ENCODE peak calls at places on chromosomes 7 and 10, in seven cellular contexts. P is aorta, M is hepatocyte, O is cardiac muscle cell, G is heart right ventricle, K is GM23248, E is body of pancreas. U is an unnamed sample.

GRCh38 chr7:142908921-142909870 is 23.7 kb upstream of the TRPV6 start:
- DNase-seq in P (no peak), M (peak), O (peak), G (no peak), K (peak), E (peak), U (no peak)

GRCh38 chr10:69097729-69098128 is 9.8 kb downstream of the SRGN start:
- DNase-seq in P (no peak), M (no peak), O (peak), G (no peak), K (no peak), E (no peak), U (no peak)

GRCh38 chr7:120402368-120402767 is 129.4 kb downstream of the KCND2 start:
- DNase-seq in P (no peak), M (no peak), O (peak), G (no peak), K (peak), E (no peak), U (no peak)

GRCh38 chr7:101882595-101883564 is 65.5 kb downstream of the CUX1 start:
- DNase-seq in P (peak), M (peak), O (peak), G (peak), K (peak), E (peak), U (peak)

GRCh38 chr7:37027557-37028341 is 303.5 kb upstream of the AOAH start:
- DNase-seq in P (no peak), M (no peak), O (no peak), G (no peak), K (no peak), E (no peak), U (no peak)

GRCh38 chr7:128791121-128791967 is 424 bp upstream of the CCDC136 start:
- DNase-seq in P (peak), M (peak), O (peak), G (peak), K (peak), E (peak), U (peak)

GRCh38 chr7:154912921-154913644 is 89.8 kb downstream of the PAXIP1 start:
- DNase-seq in P (no peak), M (no peak), O (no peak), G (no peak), K (peak), E (no peak), U (no peak)

GRCh38 chr10:31036209-31036608 is 4.5 kb upstream of the ZNF438 start:
- DNase-seq in P (no peak), M (no peak), O (no peak), G (no peak), K (no peak), E (no peak), U (no peak)

GRCh38 chr7:33472348-33473025 is 343.1 kb downstream of the BBS9 start:
- DNase-seq in P (no peak), M (no peak), O (no peak), G (no peak), K (no peak), E (no peak), U (no peak)

GRCh38 chr7:81690251-81690650 is 79.6 kb downstream of the HGF start:
- DNase-seq in P (no peak), M (no peak), O (peak), G (no peak), K (no peak), E (no peak), U (no peak)

GRCh38 chr10:91090761-91091529 is 129.5 kb upstream of the PCGF5 start:
- DNase-seq in P (no peak), M (no peak), O (peak), G (no peak), K (peak), E (no peak), U (no peak)

GRCh38 chr10:117677239-117677638 is 134.7 kb downstream of the EMX2 start:
- DNase-seq in P (no peak), M (no peak), O (no peak), G (no peak), K (no peak), E (no peak), U (no peak)

GRCh38 chr7:64308019-64308275 is 5.8 kb upstream of the ZNF736 start:
- DNase-seq in P (no peak), M (no peak), O (no peak), G (no peak), K (no peak), E (no peak), U (no peak)

GRCh38 chr7:55360486-55360885 is 4.7 kb upstream of the LANCL2 start:
- DNase-seq in P (no peak), M (no peak), O (peak), G (no peak), K (no peak), E (no peak), U (no peak)

GRCh38 chr10:77915299-77916105 is 11.1 kb downstream of the DLG5 start:
- DNase-seq in P (no peak), M (no peak), O (peak), G (no peak), K (no peak), E (no peak), U (no peak)

GRCh38 chr10:65827344-65827743 is 1098.5 kb upstream of the LRRTM3 start:
- DNase-seq in P (no peak), M (no peak), O (no peak), G (no peak), K (no peak), E (no peak), U (no peak)

GRCh38 chr7:95933618-95934017 is 161.3 kb downstream of the DYNC1I1 start:
- DNase-seq in P (no peak), M (no peak), O (no peak), G (no peak), K (no peak), E (no peak), U (no peak)

GRCh38 chr10:31359979-31360378 is 41.0 kb downstream of the ZEB1 start:
- DNase-seq in P (no peak), M (peak), O (no peak), G (no peak), K (peak), E (no peak), U (no peak)

GRCh38 chr7:26410156-26410555 is 118.5 kb downstream of the SNX10 start:
- DNase-seq in P (no peak), M (no peak), O (no peak), G (no peak), K (no peak), E (no peak), U (no peak)

GRCh38 chr10:80517416-80518142 is 20.1 kb upstream of the SH2D4B start:
- DNase-seq in P (no peak), M (no peak), O (no peak), G (no peak), K (no peak), E (peak), U (peak)

DNA sequence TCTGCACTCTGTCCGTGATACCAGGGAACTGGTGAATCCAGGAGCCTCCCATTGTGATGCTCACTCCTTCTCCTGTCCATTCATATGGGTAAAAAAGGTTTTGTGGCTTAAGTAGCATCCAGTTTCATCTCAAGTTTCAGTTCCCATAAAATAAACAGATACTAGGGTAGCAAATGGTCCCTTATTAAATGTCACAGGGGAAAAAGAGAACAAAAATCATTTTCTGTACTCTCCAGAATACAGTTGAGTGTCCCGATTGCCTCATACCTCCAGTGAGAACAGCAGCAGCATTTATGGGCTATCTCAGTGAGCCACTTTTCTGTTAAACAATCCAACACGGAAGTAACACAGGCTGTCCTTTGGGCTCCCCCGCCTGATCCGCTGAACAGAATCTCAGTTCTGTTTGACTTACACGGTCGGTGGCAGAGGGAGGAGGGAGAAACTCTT is 179.6 kb downstream of the CELF2 start:
- DNase-seq in P (no peak), M (peak), O (peak), G (peak), K (peak), E (peak), U (peak)
- H3K4me3 ChIP-seq in P (no peak), M (no peak), O (no peak), G (no peak), K (no peak), E (no peak), U (no peak)

DNA sequence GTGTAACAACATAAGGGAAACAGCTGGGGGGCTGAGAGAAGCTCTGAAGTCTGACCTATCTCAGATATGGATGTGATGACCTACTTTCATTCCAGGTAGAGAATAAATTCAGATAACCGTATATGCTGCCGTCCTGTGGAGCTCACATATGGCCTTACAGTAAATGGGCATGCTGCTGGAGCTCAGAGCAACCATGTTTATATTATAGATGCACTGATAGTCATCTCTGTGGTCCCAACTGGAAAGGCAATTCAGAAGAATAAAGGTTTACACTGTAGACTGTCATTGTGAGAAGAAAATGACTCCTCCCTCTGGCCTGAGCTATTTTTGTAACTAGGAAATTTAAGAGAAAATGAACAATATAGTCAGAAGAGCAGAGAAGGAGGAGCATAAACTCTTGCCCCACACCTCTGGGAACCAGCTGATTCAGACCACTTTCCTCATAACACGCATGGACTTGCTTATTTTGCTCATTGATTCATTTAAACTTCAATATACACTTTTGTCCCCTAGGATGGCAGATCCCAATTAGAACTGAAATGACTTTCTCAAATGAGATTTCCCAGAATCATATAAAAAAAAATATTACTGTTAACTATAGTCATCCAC is 69.9 kb upstream of the NXPH1 start:
- DNase-seq in P (no peak), M (no peak), O (no peak), G (no peak), K (no peak), E (no peak), U (no peak)
- H3K4me3 ChIP-seq in P (no peak), M (no peak), O (no peak), G (no peak), K (no peak), E (no peak), U (no peak)

DNA sequence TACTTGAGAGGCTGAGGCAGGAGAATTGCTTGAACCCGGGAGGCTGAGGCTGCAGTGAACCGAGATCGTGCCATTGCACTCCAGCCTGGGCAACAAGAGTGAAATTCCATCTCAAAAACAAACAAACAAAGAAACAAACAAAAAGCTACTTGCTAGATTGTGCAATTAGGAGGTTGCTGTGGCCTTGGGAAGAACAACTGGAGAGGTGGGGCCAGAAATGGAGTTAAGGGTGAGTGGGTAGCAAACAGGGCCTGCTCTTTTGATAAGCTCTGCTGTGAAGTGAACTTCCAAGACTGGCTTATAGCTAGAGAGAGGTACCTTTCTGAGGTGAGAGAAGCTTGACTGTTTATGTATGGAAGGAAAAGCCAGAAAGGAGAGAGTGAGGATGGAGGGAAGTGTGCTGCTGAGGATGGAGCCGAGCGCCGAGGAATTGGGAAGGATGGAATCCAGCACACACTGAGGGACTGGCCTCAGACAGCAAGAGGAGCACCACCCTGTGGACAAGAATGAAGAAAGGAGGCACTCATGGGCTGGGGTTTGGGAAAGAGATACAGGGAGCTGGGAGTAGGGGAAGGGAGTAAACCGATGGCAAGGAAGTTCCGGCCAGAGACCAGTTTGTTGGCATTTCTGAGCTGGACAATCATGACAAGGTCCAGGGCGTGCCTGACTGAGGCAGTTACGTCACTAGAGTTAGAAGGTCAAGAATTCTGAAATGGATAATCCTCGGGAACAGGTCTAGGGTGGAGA is 7.0 kb upstream of the RPEL1 start:
- DNase-seq in P (no peak), M (peak), O (peak), G (no peak), K (peak), E (peak), U (peak)
- H3K4me3 ChIP-seq in P (no peak), M (no peak), O (no peak), G (no peak), K (no peak), E (no peak), U (no peak)

GRCh38 chr7:35971133-35971995 is 170.5 kb downstream of the SEPTIN7 start:
- DNase-seq in P (no peak), M (no peak), O (peak), G (no peak), K (peak), E (no peak), U (peak)
- H3K4me3 ChIP-seq in P (peak), M (no peak), O (no peak), G (peak), K (no peak), E (no peak), U (peak)

GRCh38 chr7:115409682-115410426 is 488.0 kb downstream of the MDFIC start:
- DNase-seq in P (no peak), M (no peak), O (no peak), G (no peak), K (no peak), E (no peak), U (no peak)
- H3K4me3 ChIP-seq in P (no peak), M (no peak), O (no peak), G (no peak), K (no peak), E (no peak), U (no peak)

GRCh38 chr10:3493621-3494020 is 291.4 kb downstream of the KLF6 start:
- DNase-seq in P (no peak), M (no peak), O (no peak), G (no peak), K (no peak), E (no peak), U (no peak)

GRCh38 chr10:3496138-3496537 is 288.9 kb downstream of the KLF6 start:
- DNase-seq in P (no peak), M (no peak), O (no peak), G (no peak), K (no peak), E (no peak), U (no peak)

GRCh38 chr10:3495281-3495680 is 289.7 kb downstream of the KLF6 start:
- DNase-seq in P (no peak), M (no peak), O (peak), G (no peak), K (no peak), E (no peak), U (no peak)

GRCh38 chr10:3494879-3495230 is 290.2 kb downstream of the KLF6 start:
- DNase-seq in P (no peak), M (no peak), O (no peak), G (no peak), K (no peak), E (no peak), U (peak)

DNA sequence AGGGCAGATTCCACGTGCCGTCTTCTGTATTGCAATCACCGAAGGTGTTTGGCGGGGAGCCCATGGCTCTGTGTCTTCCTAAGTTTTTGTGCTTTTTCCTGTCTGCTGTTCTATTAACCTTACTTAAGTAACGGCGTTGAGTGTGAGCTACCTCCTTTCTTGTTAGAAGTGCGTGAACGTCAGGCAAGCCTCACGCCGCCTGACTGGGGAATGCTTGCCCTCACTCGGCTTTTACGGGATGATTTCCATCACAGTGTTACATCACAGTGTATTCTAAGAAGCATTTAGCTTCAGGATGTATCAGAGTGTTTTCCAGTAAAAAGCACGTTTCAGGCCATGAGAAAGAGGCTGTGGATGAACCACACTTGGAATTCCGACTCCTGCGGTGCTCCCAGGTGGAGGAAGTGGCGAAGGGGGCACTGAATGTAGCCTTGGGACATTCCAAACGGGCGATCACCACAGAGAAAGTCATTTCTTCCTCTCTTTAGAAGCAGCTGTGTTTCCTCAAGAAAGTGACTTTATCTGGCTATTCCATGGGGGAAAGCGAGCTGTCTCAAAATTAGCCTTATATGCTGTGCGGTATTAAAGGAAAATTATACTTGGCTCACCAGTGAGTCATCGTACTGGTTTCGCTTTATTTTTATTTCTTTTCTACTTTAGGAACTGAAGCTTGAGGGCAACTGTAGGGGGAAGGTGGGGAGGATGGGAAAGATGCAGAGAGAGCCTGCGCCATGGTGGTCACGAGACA is 290.7 kb downstream of the KLF6 start:
- DNase-seq in P (peak), M (no peak), O (peak), G (no peak), K (no peak), E (no peak), U (no peak)
- H3K4me3 ChIP-seq in P (no peak), M (no peak), O (no peak), G (peak), K (no peak), E (no peak), U (peak)

DNA sequence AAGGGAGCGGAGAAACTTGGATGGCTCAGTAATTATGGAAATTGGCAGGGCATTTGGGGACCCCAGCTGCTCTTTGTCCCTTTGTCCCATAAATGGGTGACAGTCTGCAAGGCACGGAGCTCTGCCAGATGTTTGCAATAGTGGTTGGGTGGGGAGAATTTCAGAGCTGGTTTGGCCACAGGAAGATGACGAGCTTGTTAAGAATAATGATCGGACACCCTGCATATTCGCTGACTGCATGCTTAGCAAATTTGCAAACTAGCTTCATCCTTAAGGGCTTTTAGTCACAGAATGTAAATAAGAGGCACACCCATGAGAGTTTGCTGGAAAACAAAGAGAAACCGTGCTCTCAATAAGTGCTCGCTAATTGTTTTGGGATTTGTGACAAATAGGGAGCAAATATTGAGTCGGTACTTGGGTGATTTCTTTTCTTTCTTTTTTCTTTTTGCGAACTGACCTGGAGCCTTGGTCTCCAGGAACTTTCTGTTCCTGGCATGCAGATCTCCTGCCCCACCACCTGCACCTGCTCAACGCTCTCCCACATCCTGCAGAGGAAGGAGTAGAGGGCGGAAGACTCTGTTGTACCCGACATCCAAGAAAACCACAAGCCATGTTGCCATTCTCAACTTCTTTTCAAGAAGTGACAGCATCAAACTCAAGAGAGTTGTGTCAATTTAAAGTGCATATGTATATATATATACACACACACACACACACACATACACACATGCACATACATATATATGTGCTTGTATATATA is 238.9 kb downstream of the CAMK1D start:
- DNase-seq in P (no peak), M (no peak), O (no peak), G (no peak), K (peak), E (no peak), U (no peak)
- H3K4me3 ChIP-seq in P (no peak), M (no peak), O (no peak), G (no peak), K (peak), E (no peak), U (no peak)